ENCODE peak calls at places on chromosome 21, in ten cellular contexts. G is fibroblast of the aortic adventitia; M is stimulated activated CD8-positive, alpha-beta memory T cell treated with anti-CD3 and anti-CD28 coated beads, Interleukin-4, amount 100 ng/mL, for 48 hours; I is kidney epithelial cell; C is activated T-cell treated with anti-CD3 and anti-CD28 coated beads for 24 hours; P is germinal center; L is stimulated activated CD4-positive, alpha-beta T cell treated with anti-CD3 and anti-CD28 coated beads, Interleukin-4, amount 100 ng/mL, for 24 hours; O is retina; F is activated naive CD8-positive, alpha-beta T cell treated with anti-CD3 and anti-CD28 coated beads, Interleukin-2, amount 50 U/mL, for 24 hours; Z is colonic mucosa. K is an unnamed sample.

GRCh38 chr21:35256468-35256988 is 207.4 kb upstream of the RUNX1 start:
- DNase-seq in G (peak; percentile 100), M (no peak), I (peak; percentile 95), C (no peak), P (no peak), L (no peak), O (peak; percentile 39), F (no peak), Z (peak; percentile 83), K (no peak)

GRCh38 chr21:34129039-34129891 is 55.9 kb downstream of the MRPS6 start:
- DNase-seq in G (peak; percentile 88), M (peak; percentile 76), I (peak; percentile 45), C (peak; percentile 58), P (no peak), L (peak; percentile 76), O (peak; percentile 60), F (peak; percentile 62), Z (peak; percentile 44), K (peak; percentile 43)

GRCh38 chr21:39445339-39446269 is at the start of gene LCA5L:
- DNase-seq in G (peak; percentile 88), M (peak; percentile 93), I (no peak), C (peak; percentile 85), P (peak; percentile 98), L (peak; percentile 89), O (peak; percentile 99), F (peak; percentile 94), Z (peak; percentile 89), K (peak; percentile 90)

GRCh38 chr21:42518216-42518615 is 4.6 kb downstream of the SLC37A1 start:
- DNase-seq in G (peak; percentile 30), M (no peak), I (peak; percentile 66), C (no peak), P (no peak), L (no peak), O (no peak), F (no peak), Z (no peak), K (no peak)

GRCh38 chr21:9758888-9759287 is 762.5 kb upstream of the TPTE start:
- DNase-seq in G (no peak), M (no peak), I (no peak), C (no peak), P (no peak), L (no peak), O (no peak), F (no peak), Z (no peak), K (no peak)

GRCh38 chr21:43369596-43370090 is 57.3 kb downstream of the SIK1 start:
- DNase-seq in G (no peak), M (no peak), I (no peak), C (no peak), P (no peak), L (no peak), O (no peak), F (no peak), Z (no peak), K (no peak)

GRCh38 chr21:26800001-26800400 is 45.2 kb downstream of the ADAMTS1 start:
- DNase-seq in G (no peak), M (no peak), I (no peak), C (no peak), P (no peak), L (no peak), O (no peak), F (no peak), Z (no peak), K (no peak)

GRCh38 chr21:25909341-25909740 is 174.6 kb downstream of the GABPA start:
- DNase-seq in G (no peak), M (no peak), I (no peak), C (no peak), P (no peak), L (no peak), O (no peak), F (no peak), Z (no peak), K (no peak)

GRCh38 chr21:33125981-33126380 is 56.0 kb downstream of the OLIG1 start:
- DNase-seq in G (no peak), M (no peak), I (no peak), C (no peak), P (no peak), L (no peak), O (no peak), F (no peak), Z (no peak), K (no peak)

GRCh38 chr21:31370281-31370892 is 26.3 kb upstream of the TIAM1 start:
- DNase-seq in G (no peak), M (no peak), I (no peak), C (no peak), P (no peak), L (no peak), O (no peak), F (no peak), Z (no peak), K (no peak)

GRCh38 chr21:46100426-46100825 is 2.5 kb downstream of the COL6A2 start:
- DNase-seq in G (peak; percentile 83), M (peak; percentile 18), I (no peak), C (no peak), P (no peak), L (no peak), O (no peak), F (no peak), Z (peak; percentile 14), K (no peak)

K was measured in DND-41.